ENCODE peak calls at places on chromosomes 7 and 10, in five cellular contexts. I is cardiac fibroblast; D is right cardiac atrium; F is LNCaP clone FGC; Y is naive thymus-derived CD4-positive, alpha-beta T cell. J is an unnamed sample.

GRCh38 chr7:100516135-100516812 is 22.7 kb upstream of the AGFG2 start:
- DNase-seq in I (peak; percentile 86), D (no peak), F (no peak), Y (peak; percentile 62), J (peak; percentile 84)

GRCh38 chr10:53314856-53315255 is 542.3 kb upstream of the MBL2 start:
- DNase-seq in I (peak; percentile 96), D (no peak), F (peak; percentile 59), Y (no peak), J (no peak)

GRCh38 chr7:126578338-126578737 is 674.4 kb downstream of the GRM8 start:
- DNase-seq in I (no peak), D (no peak), F (no peak), Y (no peak), J (no peak)

GRCh38 chr10:76523215-76523614 is 1091.8 kb downstream of the LRMDA start:
- DNase-seq in I (no peak), D (peak; percentile 72), F (no peak), Y (no peak), J (no peak)

GRCh38 chr7:35253680-35254495 is at the start of gene TBX20:
- DNase-seq in I (peak; percentile 86), D (peak; percentile 94), F (no peak), Y (no peak), J (no peak)

GRCh38 chr7:149599636-149600206 is 102.1 kb upstream of the ZNF746 start:
- DNase-seq in I (no peak), D (no peak), F (peak; percentile 33), Y (peak; percentile 47), J (peak; percentile 80)

GRCh38 chr10:97185326-97186058 is at the start of gene SLIT1:
- DNase-seq in I (no peak), D (no peak), F (no peak), Y (no peak), J (no peak)

GRCh38 chr10:74900297-74900696 is 73.9 kb downstream of the KAT6B start:
- DNase-seq in I (no peak), D (no peak), F (no peak), Y (peak; percentile 12), J (peak; percentile 30)

GRCh38 chr10:88565072-88565471 is 18.0 kb downstream of the RNLS start:
- DNase-seq in I (peak; percentile 71), D (no peak), F (no peak), Y (peak; percentile 29), J (peak; percentile 16)

GRCh38 chr7:81990395-81990794 is 220.5 kb upstream of the HGF start:
- DNase-seq in I (peak; percentile 68), D (no peak), F (no peak), Y (no peak), J (no peak)

GRCh38 chr7:99953649-99954048 is 22.2 kb downstream of the AZGP1 start:
- DNase-seq in I (peak; percentile 81), D (no peak), F (peak; percentile 32), Y (no peak), J (no peak)

GRCh38 chr7:131302453-131302852 is 25.2 kb upstream of the MKLN1 start:
- DNase-seq in I (no peak), D (no peak), F (no peak), Y (no peak), J (no peak)

GRCh38 chr7:75979361-75980125 is 14.9 kb downstream of the TMEM120A start:
- DNase-seq in I (no peak), D (peak; percentile 69), F (no peak), Y (no peak), J (no peak)

GRCh38 chr10:123952099-123952498 is 60.5 kb upstream of the CPXM2 start:
- DNase-seq in I (no peak), D (no peak), F (no peak), Y (no peak), J (no peak)

GRCh38 chr7:150360682-150361058 is 8.0 kb upstream of the REPIN1 start:
- DNase-seq in I (no peak), D (no peak), F (no peak), Y (no peak), J (no peak)

GRCh38 chr10:119500138-119500795 is 42.3 kb downstream of the RGS10 start:
- DNase-seq in I (no peak), D (no peak), F (no peak), Y (no peak), J (no peak)
- H3K4me3 ChIP-seq in I (no peak overlapping the region), D (no peak overlapping the region), F (no peak overlapping the region), Y (peak overlapping the region; percentile 26), J (no peak overlapping the region)

GRCh38 chr10:25615926-25616325 is 318.1 kb upstream of the MYO3A start:
- DNase-seq in I (no peak), D (no peak), F (no peak), Y (no peak), J (no peak)
- H3K4me3 ChIP-seq in I (no peak overlapping the region), D (no peak overlapping the region), F (no peak overlapping the region), Y (no peak overlapping the region), J (no peak overlapping the region)

DNA sequence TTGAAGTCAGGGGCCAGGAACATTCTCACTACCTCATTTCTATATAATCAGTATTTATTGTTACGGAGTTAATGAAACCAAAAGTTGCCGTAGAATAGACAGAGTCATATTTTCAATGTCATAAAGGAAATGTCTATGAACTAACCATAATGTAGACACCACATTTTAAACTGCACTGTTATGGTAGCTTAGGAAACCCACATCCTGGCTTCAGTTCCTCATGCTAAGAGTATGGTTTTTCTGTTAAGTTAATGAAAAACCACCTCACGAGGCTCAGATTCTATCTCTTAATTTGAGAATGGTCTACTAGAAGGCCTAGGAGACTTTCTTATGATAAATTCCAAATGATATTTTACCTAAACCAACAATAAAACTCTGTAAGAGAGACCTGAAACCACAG is 166.5 kb downstream of the TMEM26 start:
- DNase-seq in I (no peak), D (no peak), F (no peak), Y (peak; percentile 72), J (peak; percentile 96)
- H3K4me3 ChIP-seq in I (no peak overlapping the region), D (no peak overlapping the region), F (no peak overlapping the region), Y (no peak overlapping the region), J (peak overlapping the region; percentile 5)

GRCh38 chr10:132847856-132848255 is 61.9 kb upstream of the NKX6-2 start:
- DNase-seq in I (no peak), D (no peak), F (no peak), Y (peak; percentile 19), J (no peak)
- H3K4me3 ChIP-seq in I (no peak overlapping the region), D (peak overlapping the region; percentile 23), F (no peak overlapping the region), Y (peak overlapping the region; percentile 16), J (peak overlapping the region; percentile 16)

GRCh38 chr7:27099224-27099838 is 3.2 kb downstream of the HOXA2 start:
- DNase-seq in I (no peak), D (no peak), F (no peak), Y (no peak), J (no peak)

GRCh38 chr7:27099839-27100225 is 2.7 kb downstream of the HOXA2 start:
- DNase-seq in I (no peak), D (no peak), F (no peak), Y (no peak), J (no peak)

GRCh38 chr7:27097686-27098492 is 2.1 kb upstream of the HOXA1 start:
- DNase-seq in I (no peak), D (no peak), F (no peak), Y (no peak), J (no peak)

GRCh38 chr7:27096756-27097514 is 1.1 kb upstream of the HOXA1 start:
- DNase-seq in I (no peak), D (peak; percentile 73), F (no peak), Y (no peak), J (no peak)

GRCh38 chr7:27098493-27099223 is 2.9 kb upstream of the HOXA1 start:
- DNase-seq in I (no peak), D (peak; percentile 48), F (no peak), Y (no peak), J (no peak)
- H3K4me3 ChIP-seq in I (no peak overlapping the region), D (peak overlapping the region; percentile 41), F (no peak overlapping the region), Y (no peak overlapping the region), J (no peak overlapping the region)

GRCh38 chr10:72260588-72261322 is 13.0 kb upstream of the DDIT4 start:
- DNase-seq in I (peak; percentile 92), D (peak; percentile 96), F (no peak), Y (peak; percentile 61), J (peak; percentile 75)
- H3K4me3 ChIP-seq in I (peak overlapping the region; percentile 42), D (peak overlapping the region; percentile 45), F (no peak overlapping the region), Y (peak overlapping the region; percentile 68), J (peak overlapping the region; percentile 45)

DNA sequence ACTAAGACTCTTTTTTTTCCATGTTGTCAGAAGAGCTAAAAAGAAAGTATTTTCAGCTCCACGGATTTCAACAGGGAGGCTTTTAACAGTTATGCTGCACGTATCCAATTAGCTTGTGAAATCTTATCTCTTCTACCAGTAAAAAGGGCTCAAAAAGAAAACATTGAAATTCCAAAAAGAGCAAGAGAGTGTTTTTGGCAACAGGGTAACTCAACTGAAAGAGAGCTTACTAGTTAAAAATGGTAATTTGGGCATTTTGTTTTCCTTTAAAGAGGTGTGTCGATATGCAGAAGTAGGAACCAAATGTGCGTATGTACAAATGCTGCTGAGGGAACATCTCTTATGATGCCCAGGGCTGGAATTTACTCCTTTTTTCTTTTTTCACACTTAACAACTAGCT is 292.8 kb downstream of the PRKG1 start:
- DNase-seq in I (no peak), D (no peak), F (no peak), Y (no peak), J (no peak)
- H3K4me3 ChIP-seq in I (no peak overlapping the region), D (peak overlapping the region; percentile 50), F (peak overlapping the region; percentile 14), Y (no peak overlapping the region), J (no peak overlapping the region)

J was measured in Jurkat, Clone E6-1.